ENCODE peak calls at places on chromosome 2, in seven cellular contexts. U is GM23338, P is cardiac fibroblast, V is lower lobe of right lung, J is NCI-H526 treated with DMSO at 0.1 percent for 48 hours, D is cerebellum, Y is fibroblast of the aortic adventitia. O is an unnamed sample.

GRCh38 chr2:11344342-11344955 is at the start of gene ROCK2:
- DNase-seq in U (peak), V (peak), J (peak), D (peak), P (peak), Y (peak), O (peak)

GRCh38 chr2:196239622-196240587 is 68.5 kb upstream of the STK17B start:
- DNase-seq in D (no peak), U (peak), V (peak), Y (peak), P (peak), J (no peak), O (no peak)

GRCh38 chr2:199751480-199751879 is 99.5 kb downstream of the FTCDNL1 start:
- DNase-seq in D (no peak), P (no peak), Y (no peak), V (no peak), U (peak), J (no peak), O (no peak)

GRCh38 chr2:181657379-181657778 is 474 bp upstream of the CERKL start:
- DNase-seq in D (no peak), J (peak), V (no peak), U (peak), P (no peak), Y (no peak), O (no peak)

GRCh38 chr2:111675419-111676194 is 208.4 kb downstream of the ANAPC1 start:
- DNase-seq in D (no peak), V (no peak), J (no peak), U (no peak), Y (no peak), P (no peak), O (no peak)

GRCh38 chr2:174027956-174028355 is 62.8 kb upstream of the SP3 start:
- DNase-seq in D (no peak), P (no peak), V (no peak), U (no peak), J (no peak), Y (no peak), O (no peak)

GRCh38 chr2:127455566-127456493 is 37.6 kb downstream of the PROC start:
- DNase-seq in D (no peak), J (no peak), U (peak), P (no peak), V (no peak), Y (no peak), O (no peak)

GRCh38 chr2:98552499-98553179 is 55.7 kb downstream of the COA5 start:
- DNase-seq in V (no peak), P (peak), Y (no peak), D (no peak), J (no peak), U (no peak), O (no peak)

GRCh38 chr2:163554864-163555263 is 180.9 kb downstream of the FIGN start:
- DNase-seq in P (no peak), J (no peak), D (no peak), V (no peak), U (no peak), Y (no peak), O (no peak)

GRCh38 chr2:148391324-148391723 is 253.2 kb upstream of the EPC2 start:
- DNase-seq in P (peak), Y (peak), V (no peak), J (no peak), U (no peak), D (no peak), O (no peak)

GRCh38 chr2:13193900-13194299 is 477.2 kb downstream of the TRIB2 start:
- DNase-seq in V (no peak), U (peak), Y (peak), P (peak), D (no peak), J (peak), O (no peak)

GRCh38 chr2:29777164-29777563 is 144.2 kb downstream of the ALK start:
- DNase-seq in Y (no peak), V (no peak), D (no peak), U (no peak), J (no peak), P (no peak), O (no peak)

GRCh38 chr2:152950125-152950524 is 231.7 kb downstream of the ARL6IP6 start:
- DNase-seq in D (no peak), Y (peak), U (peak), V (no peak), J (no peak), P (no peak), O (no peak)

O was measured in substantia nigra.